ENCODE peak calls at places on chromosomes 3 and 15, in six cellular contexts. One of them, this sample, is unnamed.
A peak's percentile ranks its signal among the peaks of the same experiment; 100 is the strongest.

GRCh38 chr3:111069974-111070751 is 1.5 kb upstream of the NECTIN3 start:
- DNase-seq in fibroblast of lung: peak; percentile 11
- DNase-seq in GM23338: peak; percentile 45
- DNase-seq in astrocyte: peak; percentile 4
- DNase-seq in hepatocyte: peak; percentile 40
- DNase-seq in PC-9: no peak
- DNase-seq in this sample: no peak

GRCh38 chr3:178028933-178029332 is 507.3 kb upstream of the KCNMB2 start:
- DNase-seq in fibroblast of lung: no peak
- DNase-seq in GM23338: no peak
- DNase-seq in astrocyte: no peak
- DNase-seq in hepatocyte: no peak
- DNase-seq in PC-9: no peak
- DNase-seq in this sample: no peak

GRCh38 chr3:17742092-17742836 is at the start of gene TBC1D5:
- DNase-seq in fibroblast of lung: peak; percentile 96
- DNase-seq in GM23338: peak; percentile 95
- DNase-seq in astrocyte: peak; percentile 91
- DNase-seq in hepatocyte: peak; percentile 99
- DNase-seq in PC-9: peak; percentile 85
- DNase-seq in this sample: peak; percentile 97

GRCh38 chr3:194637541-194638400 is 4.6 kb upstream of the TMEM44 start:
- DNase-seq in fibroblast of lung: no peak
- DNase-seq in GM23338: no peak
- DNase-seq in astrocyte: no peak
- DNase-seq in hepatocyte: no peak
- DNase-seq in PC-9: no peak
- DNase-seq in this sample: no peak

GRCh38 chr3:127652246-127652995 is 20.3 kb upstream of the ABTB1 start:
- DNase-seq in fibroblast of lung: peak; percentile 31
- DNase-seq in GM23338: peak; percentile 91
- DNase-seq in astrocyte: peak; percentile 12
- DNase-seq in hepatocyte: peak; percentile 80
- DNase-seq in PC-9: no peak
- DNase-seq in this sample: peak; percentile 50

GRCh38 chr3:180036678-180037455 is at the start of gene PEX5L:
- DNase-seq in fibroblast of lung: peak; percentile 61
- DNase-seq in GM23338: peak; percentile 91
- DNase-seq in astrocyte: peak; percentile 52
- DNase-seq in hepatocyte: peak; percentile 80
- DNase-seq in PC-9: no peak
- DNase-seq in this sample: peak; percentile 88

GRCh38 chr3:8576841-8577553 is 67.6 kb downstream of the SSUH2 start:
- DNase-seq in fibroblast of lung: peak; percentile 63
- DNase-seq in GM23338: no peak
- DNase-seq in astrocyte: peak; percentile 59
- DNase-seq in hepatocyte: no peak
- DNase-seq in PC-9: no peak
- DNase-seq in this sample: no peak

GRCh38 chr3:123834631-123835030 is 49.5 kb downstream of the MYLK start:
- DNase-seq in fibroblast of lung: peak; percentile 98
- DNase-seq in GM23338: no peak
- DNase-seq in astrocyte: peak; percentile 98
- DNase-seq in hepatocyte: no peak
- DNase-seq in PC-9: peak; percentile 80
- DNase-seq in this sample: no peak

GRCh38 chr3:183074881-183075280 is 24.4 kb downstream of the MCCC1 start:
- DNase-seq in fibroblast of lung: no peak
- DNase-seq in GM23338: no peak
- DNase-seq in astrocyte: no peak
- DNase-seq in hepatocyte: no peak
- DNase-seq in PC-9: no peak
- DNase-seq in this sample: no peak

GRCh38 chr3:81393251-81393650 is 368.2 kb downstream of the GBE1 start:
- DNase-seq in fibroblast of lung: peak; percentile 27
- DNase-seq in GM23338: no peak
- DNase-seq in astrocyte: peak; percentile 16
- DNase-seq in hepatocyte: no peak
- DNase-seq in PC-9: no peak
- DNase-seq in this sample: no peak

GRCh38 chr3:16338999-16339398 is 74.0 kb downstream of the OXNAD1 start:
- DNase-seq in fibroblast of lung: peak; percentile 90
- DNase-seq in GM23338: no peak
- DNase-seq in astrocyte: peak; percentile 87
- DNase-seq in hepatocyte: peak; percentile 68
- DNase-seq in PC-9: peak; percentile 40
- DNase-seq in this sample: peak; percentile 59

GRCh38 chr3:12994357-12994606 is 78.9 kb downstream of the IQSEC1 start:
- DNase-seq in fibroblast of lung: no peak
- DNase-seq in GM23338: peak; percentile 50
- DNase-seq in astrocyte: no peak
- DNase-seq in hepatocyte: no peak
- DNase-seq in PC-9: no peak
- DNase-seq in this sample: no peak

GRCh38 chr15:80588801-80589200 is 106.3 kb upstream of the ABHD17C start:
- DNase-seq in fibroblast of lung: peak; percentile 93
- DNase-seq in GM23338: no peak
- DNase-seq in astrocyte: peak; percentile 93
- DNase-seq in hepatocyte: peak; percentile 72
- DNase-seq in PC-9: peak; percentile 99
- DNase-seq in this sample: no peak

GRCh38 chr15:99408236-99409096 is 157.2 kb downstream of the LRRC28 start:
- DNase-seq in fibroblast of lung: peak; percentile 96
- DNase-seq in GM23338: no peak
- DNase-seq in astrocyte: peak; percentile 94
- DNase-seq in hepatocyte: no peak
- DNase-seq in PC-9: no peak
- DNase-seq in this sample: no peak

GRCh38 chr3:168341192-168341816 is 245.6 kb upstream of the GOLIM4 start:
- DNase-seq in fibroblast of lung: peak; percentile 94
- DNase-seq in GM23338: no peak
- DNase-seq in astrocyte: peak; percentile 94
- DNase-seq in hepatocyte: peak; percentile 9
- DNase-seq in PC-9: peak; percentile 53
- DNase-seq in this sample: no peak

GRCh38 chr3:179954226-179954870 is 82.4 kb downstream of the PEX5L start:
- DNase-seq in fibroblast of lung: no peak
- DNase-seq in GM23338: no peak
- DNase-seq in astrocyte: no peak
- DNase-seq in hepatocyte: no peak
- DNase-seq in PC-9: no peak
- DNase-seq in this sample: peak; percentile 71

GRCh38 chr3:10843378-10843777 is 27.4 kb downstream of the SLC6A11 start:
- DNase-seq in fibroblast of lung: no peak
- DNase-seq in GM23338: no peak
- DNase-seq in astrocyte: no peak
- DNase-seq in hepatocyte: no peak
- DNase-seq in PC-9: no peak
- DNase-seq in this sample: no peak

GRCh38 chr15:51579012-51579411 is 43.6 kb downstream of the DMXL2 start:
- DNase-seq in fibroblast of lung: no peak
- DNase-seq in GM23338: no peak
- DNase-seq in astrocyte: no peak
- DNase-seq in hepatocyte: no peak
- DNase-seq in PC-9: no peak
- DNase-seq in this sample: no peak

GRCh38 chr3:133872161-133872560 is 23.5 kb downstream of the RAB6B start:
- DNase-seq in fibroblast of lung: no peak
- DNase-seq in GM23338: no peak
- DNase-seq in astrocyte: no peak
- DNase-seq in hepatocyte: no peak
- DNase-seq in PC-9: no peak
- DNase-seq in this sample: no peak

GRCh38 chr15:73518180-73518862 is 75.4 kb downstream of the REC114 start:
- DNase-seq in fibroblast of lung: no peak
- DNase-seq in GM23338: peak; percentile 81
- DNase-seq in astrocyte: no peak
- DNase-seq in hepatocyte: no peak
- DNase-seq in PC-9: no peak
- DNase-seq in this sample: no peak

GRCh38 chr15:31484986-31485385 is 158.4 kb downstream of the KLF13 start:
- DNase-seq in fibroblast of lung: no peak
- DNase-seq in GM23338: no peak
- DNase-seq in astrocyte: no peak
- DNase-seq in hepatocyte: no peak
- DNase-seq in PC-9: no peak
- DNase-seq in this sample: no peak

GRCh38 chr15:31484369-31484951 is 157.8 kb downstream of the KLF13 start:
- DNase-seq in fibroblast of lung: no peak
- DNase-seq in GM23338: no peak
- DNase-seq in astrocyte: no peak
- DNase-seq in hepatocyte: no peak
- DNase-seq in PC-9: no peak
- DNase-seq in this sample: no peak

GRCh38 chr15:31483924-31484368 is 157.3 kb downstream of the KLF13 start:
- DNase-seq in fibroblast of lung: no peak
- DNase-seq in GM23338: peak; percentile 77
- DNase-seq in astrocyte: no peak
- DNase-seq in hepatocyte: no peak
- DNase-seq in PC-9: no peak
- DNase-seq in this sample: no peak

GRCh38 chr15:31482122-31482922 is 155.7 kb downstream of the KLF13 start:
- DNase-seq in fibroblast of lung: no peak
- DNase-seq in GM23338: peak; percentile 24
- DNase-seq in astrocyte: no peak
- DNase-seq in hepatocyte: no peak
- DNase-seq in PC-9: no peak
- DNase-seq in this sample: no peak

GRCh38 chr15:31483053-31483923 is 156.7 kb downstream of the KLF13 start:
- DNase-seq in fibroblast of lung: no peak
- DNase-seq in GM23338: peak; percentile 73
- DNase-seq in astrocyte: no peak
- DNase-seq in hepatocyte: no peak
- DNase-seq in PC-9: no peak
- DNase-seq in this sample: no peak
- H3K27ac ChIP-seq in fibroblast of lung: no peak overlapping the region
- H3K27ac ChIP-seq in GM23338: no peak overlapping the region
- H3K27ac ChIP-seq in astrocyte: no peak overlapping the region
- H3K27ac ChIP-seq in hepatocyte: no peak overlapping the region
- H3K27ac ChIP-seq in PC-9: no peak overlapping the region
- H3K27ac ChIP-seq in this sample: no peak overlapping the region

GRCh38 chr15:77895742-77896141 is 181.8 kb downstream of the TBC1D2B start:
- DNase-seq in fibroblast of lung: no peak
- DNase-seq in GM23338: no peak
- DNase-seq in astrocyte: no peak
- DNase-seq in hepatocyte: no peak
- DNase-seq in PC-9: no peak
- DNase-seq in this sample: no peak
- TF ChIP-seq EZH2 in fibroblast of lung: no peak
- TF ChIP-seq EZH2 in GM23338: no peak
- TF ChIP-seq EZH2 in astrocyte: no peak
- TF ChIP-seq EZH2 in hepatocyte: no peak
- TF ChIP-seq EZH2 in PC-9: no peak
- TF ChIP-seq EZH2 in this sample: no peak

GRCh38 chr3:172546628-172547214 is 23.5 kb upstream of the TNFSF10 start:
- DNase-seq in fibroblast of lung: no peak
- DNase-seq in GM23338: no peak
- DNase-seq in astrocyte: no peak
- DNase-seq in hepatocyte: no peak
- DNase-seq in PC-9: peak; percentile 78
- DNase-seq in this sample: no peak

GRCh38 chr3:172553526-172554252 is 30.5 kb upstream of the TNFSF10 start:
- DNase-seq in fibroblast of lung: no peak
- DNase-seq in GM23338: no peak
- DNase-seq in astrocyte: no peak
- DNase-seq in hepatocyte: peak; percentile 64
- DNase-seq in PC-9: no peak
- DNase-seq in this sample: no peak

GRCh38 chr3:172549144-172549543 is 25.9 kb upstream of the TNFSF10 start:
- DNase-seq in fibroblast of lung: peak; percentile 25
- DNase-seq in GM23338: no peak
- DNase-seq in astrocyte: peak; percentile 14
- DNase-seq in hepatocyte: peak; percentile 21
- DNase-seq in PC-9: no peak
- DNase-seq in this sample: no peak

GRCh38 chr3:172546105-172546504 is 22.9 kb upstream of the TNFSF10 start:
- DNase-seq in fibroblast of lung: peak; percentile 31
- DNase-seq in GM23338: no peak
- DNase-seq in astrocyte: no peak
- DNase-seq in hepatocyte: no peak
- DNase-seq in PC-9: peak; percentile 94
- DNase-seq in this sample: no peak

DNA sequence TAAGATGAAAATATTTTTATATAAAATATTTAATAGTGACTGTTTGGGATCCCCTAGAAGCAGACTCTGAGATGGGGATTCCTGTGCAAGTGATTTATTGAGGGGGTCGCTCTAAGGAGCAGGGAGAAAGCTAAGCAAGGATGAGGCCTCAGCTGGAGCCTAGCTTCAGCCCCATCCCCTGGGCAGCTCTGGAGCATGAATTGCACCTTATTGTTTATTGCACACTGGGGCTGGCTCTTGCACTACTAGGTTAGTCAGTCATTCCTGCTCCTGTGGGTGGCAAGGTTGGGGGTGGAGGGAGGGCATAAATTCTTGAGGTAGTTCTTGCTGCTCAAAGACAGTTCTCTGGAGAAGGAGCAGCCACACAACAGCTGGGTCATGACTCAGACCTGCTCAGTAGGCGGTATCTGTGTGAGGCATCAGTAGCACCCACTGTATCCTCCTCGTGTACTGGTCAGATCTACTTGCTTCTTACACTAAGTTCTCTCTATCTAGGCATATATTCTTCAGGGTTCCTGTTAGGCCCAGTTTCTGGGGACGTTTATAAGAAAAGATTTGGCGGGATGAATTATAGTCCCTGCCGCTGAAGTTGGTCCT is 27.2 kb upstream of the TNFSF10 start:
- DNase-seq in fibroblast of lung: peak; percentile 97
- DNase-seq in GM23338: no peak
- DNase-seq in astrocyte: peak; percentile 96
- DNase-seq in hepatocyte: peak; percentile 55
- DNase-seq in PC-9: peak; percentile 88
- DNase-seq in this sample: peak; percentile 87
- H3K27ac ChIP-seq in fibroblast of lung: no peak overlapping the region
- H3K27ac ChIP-seq in GM23338: no peak overlapping the region
- H3K27ac ChIP-seq in astrocyte: peak overlapping the region; percentile 26
- H3K27ac ChIP-seq in hepatocyte: no peak overlapping the region
- H3K27ac ChIP-seq in PC-9: no peak overlapping the region
- H3K27ac ChIP-seq in this sample: peak overlapping the region; percentile 72

DNA sequence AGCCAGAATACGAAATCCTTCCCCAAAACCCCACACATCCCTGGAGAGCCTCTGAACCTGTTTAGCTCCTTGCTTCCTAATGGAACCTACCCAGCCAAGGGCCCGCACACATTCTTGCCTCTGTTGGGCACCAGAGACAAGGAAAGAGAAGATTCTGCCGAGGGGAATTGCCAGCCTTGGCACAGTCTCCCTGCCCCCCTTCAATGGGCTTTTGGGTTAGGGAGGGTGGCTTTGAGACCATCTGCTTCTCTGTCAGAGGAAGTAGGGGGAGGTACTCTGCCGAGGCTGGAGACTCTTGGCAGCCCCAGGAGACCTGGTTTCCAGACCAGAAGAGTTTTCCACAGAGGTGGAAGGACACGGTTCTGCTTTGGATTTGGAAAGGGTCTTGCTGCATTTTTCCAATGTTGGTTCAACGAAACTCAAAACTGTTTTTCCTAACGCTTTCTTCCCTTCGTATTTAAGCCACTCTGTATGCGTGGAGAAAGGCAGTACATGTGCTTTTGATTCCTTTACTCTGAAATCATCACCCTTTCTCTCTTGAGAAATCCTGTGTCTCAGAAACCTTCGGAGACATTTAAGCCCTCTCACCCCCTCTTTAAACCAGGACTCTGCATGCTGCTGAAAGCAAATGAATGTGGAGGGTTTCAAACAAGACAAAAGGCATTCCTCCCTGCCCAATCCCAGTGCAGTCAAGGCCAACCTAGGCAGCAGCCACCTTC is 78.8 kb upstream of the PRR23C start:
- DNase-seq in fibroblast of lung: no peak
- DNase-seq in GM23338: no peak
- DNase-seq in astrocyte: no peak
- DNase-seq in hepatocyte: no peak
- DNase-seq in PC-9: no peak
- DNase-seq in this sample: no peak
- TF ChIP-seq EZH2 in fibroblast of lung: no peak
- TF ChIP-seq EZH2 in GM23338: no peak
- TF ChIP-seq EZH2 in astrocyte: no peak
- TF ChIP-seq EZH2 in hepatocyte: no peak
- TF ChIP-seq EZH2 in PC-9: no peak
- TF ChIP-seq EZH2 in this sample: no peak

This sample was measured in DND-41.